ENCODE peak calls at places on chromosomes 12 and 14, in seven cellular contexts. R is endothelial cell of umbilical vein, T is A549, S is NB4, O is H54, K is heart left ventricle, X is breast epithelium. E is an unnamed sample.

GRCh38 chr12:113846275-113846674 is 119.8 kb downstream of the RBM19 start:
- DNase-seq in R (no peak), T (no peak), S (peak), O (no peak), K (no peak), X (no peak), E (peak)

GRCh38 chr12:26280869-26281268 is 85.5 kb downstream of the SSPN start:
- DNase-seq in R (no peak), T (no peak), S (no peak), O (no peak), K (no peak), X (no peak), E (no peak)

GRCh38 chr12:92035477-92035876 is 110.2 kb downstream of the BTG1 start:
- DNase-seq in R (no peak), T (no peak), S (no peak), O (no peak), K (no peak), X (no peak), E (no peak)

GRCh38 chr12:15322164-15323054 is at the start of gene PTPRO:
- DNase-seq in R (no peak), T (no peak), S (no peak), O (no peak), K (no peak), X (no peak), E (no peak)

GRCh38 chr12:102960766-102961487 is 3.5 kb downstream of the ASCL1 start:
- DNase-seq in R (no peak), T (no peak), S (no peak), O (no peak), K (no peak), X (no peak), E (no peak)

GRCh38 chr12:54018608-54018984 is 9.6 kb upstream of the HOXC6 start:
- DNase-seq in R (no peak), T (peak), S (no peak), O (no peak), K (no peak), X (no peak), E (no peak)

GRCh38 chr14:99543369-99543768 is 60.6 kb downstream of the CCDC85C start:
- DNase-seq in R (no peak), T (no peak), S (no peak), O (no peak), K (no peak), X (no peak), E (no peak)

GRCh38 chr14:80906946-80907345 is 34.6 kb downstream of the CEP128 start:
- DNase-seq in R (no peak), T (no peak), S (no peak), O (no peak), K (no peak), X (no peak), E (no peak)

GRCh38 chr12:96448287-96448686 is 41.1 kb upstream of the CFAP54 start:
- DNase-seq in R (peak), T (no peak), S (no peak), O (peak), K (no peak), X (no peak), E (no peak)

GRCh38 chr12:26108915-26109314 is 15.9 kb downstream of the BHLHE41 start:
- DNase-seq in R (no peak), T (no peak), S (no peak), O (no peak), K (no peak), X (no peak), E (no peak)

GRCh38 chr12:116497051-116497529 is 62.1 kb upstream of the MAP1LC3B2 start:
- DNase-seq in R (no peak), T (no peak), S (no peak), O (no peak), K (no peak), X (no peak), E (no peak)

GRCh38 chr12:121799842-121800693 is 3.7 kb upstream of the SETD1B start:
- DNase-seq in R (peak), T (peak), S (peak), O (peak), K (peak), X (peak), E (peak)

DNA sequence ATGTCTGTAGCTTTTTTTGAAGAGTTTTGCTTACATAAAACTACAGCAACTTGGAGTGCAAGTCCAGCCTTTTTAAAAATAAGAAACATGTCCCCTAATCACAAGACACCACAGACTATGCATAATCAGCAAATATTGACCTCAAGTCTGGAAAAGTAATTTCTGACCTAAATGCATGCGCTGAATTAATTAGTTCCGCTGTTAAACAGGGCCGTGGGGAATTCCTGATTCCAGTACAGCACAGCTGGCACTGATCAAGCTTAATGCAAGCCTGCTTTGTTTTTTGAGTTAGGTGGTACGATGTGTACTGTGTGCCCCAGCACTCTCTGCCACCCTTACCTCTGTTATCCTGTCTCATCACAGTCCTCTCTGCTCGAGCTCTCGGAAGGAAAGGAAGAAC is 9.2 kb downstream of the MLH3 start:
- DNase-seq in R (peak), T (no peak), S (no peak), O (no peak), K (no peak), X (no peak), E (no peak)
- TF ChIP-seq POLR2A in R (no peak), T (no peak), S (no peak), O (no peak), K (no peak), X (no peak), E (no peak)

DNA sequence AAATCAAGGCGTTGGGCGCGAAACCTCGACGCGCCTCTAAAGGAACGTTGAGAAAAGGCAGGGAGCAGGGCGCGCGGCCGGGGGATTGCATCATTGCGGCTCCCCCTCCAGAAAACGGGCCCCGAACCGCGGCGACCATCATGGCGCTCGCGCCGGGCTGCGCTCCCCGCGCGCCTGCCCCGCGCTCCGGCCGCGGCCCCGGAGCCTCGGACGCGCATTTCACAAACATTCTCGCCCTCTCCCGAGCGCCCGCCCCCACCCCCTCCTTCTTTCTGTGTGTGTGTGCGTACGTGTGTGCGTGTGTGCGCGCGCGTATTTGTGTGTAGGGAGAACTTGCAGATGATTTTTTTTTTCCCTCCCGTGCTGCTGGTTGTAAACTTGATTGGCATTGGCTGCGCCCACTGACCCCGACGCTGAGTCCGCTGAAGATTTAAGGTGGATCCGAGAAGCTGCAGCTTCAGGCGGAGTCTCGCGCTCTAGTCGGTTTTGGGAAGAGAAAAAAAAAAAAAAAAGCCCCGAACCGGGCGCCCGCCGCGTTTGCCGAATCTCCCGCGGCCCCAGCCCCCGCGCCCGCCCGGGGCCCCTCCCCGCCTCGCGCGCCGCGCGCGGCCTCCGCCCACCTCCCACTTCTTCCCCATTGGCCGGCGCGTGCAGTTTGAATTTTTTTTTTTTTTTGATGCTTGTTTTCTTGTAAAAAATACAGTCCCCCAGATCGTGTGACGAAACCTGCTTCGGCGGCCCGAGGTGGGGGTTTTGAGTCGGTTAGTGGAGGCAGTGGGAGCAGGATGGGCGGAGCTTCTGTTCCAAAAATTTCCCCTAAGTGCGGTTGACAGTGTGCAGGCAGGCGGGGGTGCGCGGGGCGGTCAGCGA is 8.2 kb downstream of the CDKN1B start:
- DNase-seq in R (peak), T (peak), S (peak), O (peak), K (peak), X (peak), E (peak)
- TF ChIP-seq POLR2A in R (peak), T (peak), S (peak), O (peak), K (peak), X (peak), E (peak)

DNA sequence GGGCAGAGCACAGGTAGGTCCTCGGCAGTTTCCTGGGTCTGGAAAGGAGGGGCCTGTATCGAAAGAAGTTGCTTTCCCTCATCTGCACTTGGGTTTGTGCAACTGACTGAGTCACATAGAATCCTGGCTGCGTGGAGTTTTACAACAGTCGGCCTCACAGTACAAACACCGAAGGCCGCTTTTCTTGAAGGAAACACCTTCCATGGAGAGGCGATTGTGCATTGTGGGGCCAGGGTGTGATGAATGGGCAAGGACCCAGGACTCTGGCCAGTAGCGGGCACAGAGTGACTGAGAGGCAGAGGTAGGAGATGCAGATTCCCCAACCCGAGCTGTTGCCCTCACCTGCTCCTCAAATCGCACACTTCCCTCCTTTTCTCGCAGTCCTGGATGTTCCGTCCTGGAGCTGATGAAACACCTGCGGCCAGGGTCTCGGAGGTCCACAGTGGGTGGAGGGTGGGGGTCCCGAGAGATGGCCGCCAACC is 7.7 kb downstream of the CCND2 start:
- DNase-seq in R (no peak), T (no peak), S (no peak), O (no peak), K (no peak), X (no peak), E (no peak)
- TF ChIP-seq POLR2A in R (no peak), T (no peak), S (no peak), O (no peak), K (no peak), X (no peak), E (no peak)

DNA sequence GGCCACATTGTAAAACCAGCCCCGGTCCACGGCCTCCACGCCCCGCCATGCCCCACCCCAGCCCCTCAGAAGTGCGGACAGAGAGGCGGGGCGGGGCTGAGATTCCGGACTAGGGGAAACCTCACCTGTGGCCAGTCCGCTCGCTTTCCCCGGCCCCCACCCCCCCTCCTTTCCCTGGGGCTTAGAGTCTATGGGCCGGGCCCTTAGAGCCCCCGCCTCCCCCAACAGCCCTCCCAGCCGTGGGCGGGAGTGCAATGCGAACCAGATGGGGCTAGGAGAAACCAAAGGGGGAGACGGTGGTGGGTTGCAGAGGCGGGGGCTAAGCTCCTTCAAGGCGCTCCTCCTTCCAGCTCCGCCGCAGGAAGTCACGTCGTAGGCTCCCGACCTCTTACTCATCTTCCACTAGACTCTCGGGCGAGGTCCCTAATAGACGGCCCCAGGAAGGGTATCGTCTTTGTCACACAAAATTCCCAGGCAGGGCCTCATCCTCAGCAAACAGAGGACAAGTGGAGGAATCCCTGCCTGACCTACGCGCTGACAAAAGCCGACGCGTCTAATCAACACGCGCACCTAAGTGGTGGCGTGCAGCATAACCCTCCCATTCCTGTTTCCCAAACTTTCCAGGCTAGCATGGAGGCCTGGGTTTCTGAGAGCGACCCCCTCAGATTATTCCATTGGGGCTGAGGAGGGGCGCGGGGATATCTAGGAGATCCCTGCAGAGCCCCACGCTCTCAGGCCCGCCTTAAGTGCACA is 1.0 kb upstream of the NAB2 start:
- DNase-seq in R (peak), T (peak), S (peak), O (peak), K (peak), X (peak), E (peak)
- TF ChIP-seq POLR2A in R (no peak), T (peak), S (peak), O (peak), K (no peak), X (no peak), E (peak)

E was measured in erythroblast.